ENCODE peak calls at places on chromosomes 11 and 22, in eight cellular contexts. B, L, Q, H, O, W, E and D are unnamed samples.

GRCh38 chr22:44445307-44445680 is 52.7 kb downstream of the RTL6 start:
- DNase-seq in H (no peak), W (no peak), Q (no peak), B (no peak), E (no peak), O (no peak), L (no peak), D (no peak)

GRCh38 chr11:116043857-116044256 is 539.6 kb upstream of the CADM1 start:
- DNase-seq in O (no peak), Q (no peak), L (no peak), B (no peak), W (no peak), E (no peak), H (no peak), D (no peak)

GRCh38 chr11:66317322-66317765 is 500 bp upstream of the CD248 start:
- DNase-seq in O (no peak), L (peak; percentile 77), Q (peak; percentile 65), B (no peak), W (no peak), H (no peak), E (no peak), D (no peak)

GRCh38 chr22:26547426-26547825 is 35.2 kb upstream of the TFIP11 start:
- DNase-seq in H (no peak), B (no peak), L (peak; percentile 48), E (no peak), W (no peak), Q (no peak), O (no peak), D (no peak)

GRCh38 chr22:50688448-50688847 is 15.8 kb downstream of the SHANK3 start:
- DNase-seq in E (no peak), B (no peak), W (no peak), L (no peak), H (no peak), Q (no peak), O (no peak), D (no peak)

GRCh38 chr11:58625826-58626460 is 3.5 kb downstream of the CNTF start:
- DNase-seq in O (no peak), L (no peak), Q (no peak), E (no peak), W (no peak), H (no peak), B (no peak), D (no peak)

GRCh38 chr11:69881467-69882269 is 62.5 kb upstream of the FGF3 start:
- DNase-seq in B (peak; percentile 14), E (no peak), L (peak; percentile 35), Q (no peak), O (no peak), H (no peak), W (no peak), D (no peak)

GRCh38 chr11:69321877-69322350 is 28.0 kb downstream of the MYEOV start:
- DNase-seq in Q (no peak), W (no peak), L (no peak), B (no peak), E (peak; percentile 82), H (no peak), O (no peak), D (no peak)

GRCh38 chr11:66264893-66265292 is 3.5 kb upstream of the RAB1B start:
- DNase-seq in Q (peak; percentile 8), O (no peak), W (no peak), H (no peak), B (no peak), L (peak; percentile 46), E (no peak), D (no peak)

GRCh38 chr11:121810291-121810690 is 305.7 kb downstream of the BLID start:
- DNase-seq in E (peak; percentile 51), W (no peak), Q (no peak), L (no peak), O (no peak), H (no peak), B (no peak), D (no peak)